ENCODE peak calls at places on chromosomes 16 and 17, in nine cellular contexts. F is dermis microvascular lymphatic vessel endothelial cell; W is stimulated activated CD4-positive, alpha-beta T cell treated with anti-CD3 and anti-CD28 coated beads, Interleukin-12 subunit alpha, Interleukin-12 subunit beta, amount 100 ng/mL, for 4 hours; Y is lower leg skin; K is tibial artery; L is GM20000; A is occipital lobe; T is Daoy; S is SJSA1. Q is an unnamed sample.
A peak's percentile ranks its signal among the peaks of the same experiment; 100 is the strongest.

GRCh38 chr16:56634715-56635440 is 2.4 kb downstream of the MT1M start:
- DNase-seq in F (no peak), W (no peak), Y (no peak), K (no peak), L (no peak), A (no peak), T (no peak), S (no peak), Q (no peak)

GRCh38 chr17:2416010-2416734 is 15.3 kb upstream of the MNT start:
- DNase-seq in F (peak; percentile 86), W (peak; percentile 86), Y (peak; percentile 99), K (peak; percentile 95), L (peak; percentile 85), A (peak; percentile 82), T (peak; percentile 87), S (peak; percentile 88), Q (peak; percentile 94)

GRCh38 chr16:29029168-29029994 is 44.5 kb downstream of the LAT start:
- DNase-seq in F (peak; percentile 79), W (peak; percentile 86), Y (peak; percentile 45), K (no peak), L (peak; percentile 56), A (no peak), T (peak; percentile 98), S (peak; percentile 95), Q (peak; percentile 64)

GRCh38 chr16:10500582-10500981 is 79.8 kb downstream of the EMP2 start:
- DNase-seq in F (no peak), W (no peak), Y (no peak), K (no peak), L (no peak), A (no peak), T (no peak), S (no peak), Q (no peak)

GRCh38 chr17:7251330-7252175 is at the start of gene CTDNEP1:
- DNase-seq in F (peak; percentile 100), W (peak; percentile 99), Y (peak; percentile 99), K (peak; percentile 98), L (peak; percentile 98), A (peak; percentile 97), T (peak; percentile 99), S (peak; percentile 100), Q (peak; percentile 98)

GRCh38 chr16:65876200-65876498 is 490.3 kb upstream of the CDH5 start:
- DNase-seq in F (no peak), W (no peak), Y (no peak), K (no peak), L (no peak), A (no peak), T (no peak), S (no peak), Q (no peak)

GRCh38 chr17:46117850-46118696 is 75.2 kb downstream of the KANSL1 start:
- DNase-seq in F (no peak), W (no peak), Y (no peak), K (no peak), L (no peak), A (no peak), T (no peak), S (no peak), Q (no peak)

GRCh38 chr17:82097187-82097918 is 683 bp downstream of the FASN start:
- DNase-seq in F (peak; percentile 63), W (peak; percentile 55), Y (no peak), K (no peak), L (peak; percentile 76), A (no peak), T (peak; percentile 70), S (peak; percentile 79), Q (no peak)

GRCh38 chr16:28011223-28011622 is 52.3 kb downstream of the GSG1L start:
- DNase-seq in F (no peak), W (no peak), Y (no peak), K (no peak), L (no peak), A (no peak), T (no peak), S (no peak), Q (no peak)

GRCh38 chr17:72588961-72589360 is 468.1 kb downstream of the SOX9 start:
- DNase-seq in F (no peak), W (no peak), Y (no peak), K (no peak), L (no peak), A (peak; percentile 50), T (peak; percentile 95), S (no peak), Q (no peak)

GRCh38 chr16:10098991-10099390 is 83.2 kb downstream of the GRIN2A start:
- DNase-seq in F (no peak), W (no peak), Y (no peak), K (no peak), L (no peak), A (no peak), T (no peak), S (no peak), Q (no peak)

GRCh38 chr17:17200831-17201230 is 5.3 kb downstream of the PLD6 start:
- DNase-seq in F (no peak), W (no peak), Y (no peak), K (no peak), L (no peak), A (no peak), T (no peak), S (no peak), Q (no peak)

GRCh38 chr17:55731586-55732250 is 9.1 kb upstream of the TMEM100 start:
- DNase-seq in F (peak; percentile 21), W (no peak), Y (peak; percentile 92), K (peak; percentile 84), L (no peak), A (no peak), T (no peak), S (no peak), Q (peak; percentile 81)

GRCh38 chr17:3944485-3945388 is 19.5 kb downstream of the ATP2A3 start:
- DNase-seq in F (peak; percentile 77), W (peak; percentile 20), Y (no peak), K (no peak), L (peak; percentile 82), A (no peak), T (peak; percentile 78), S (no peak), Q (no peak)

GRCh38 chr16:8867483-8868271 is 1.1 kb downstream of the CARHSP1 start:
- DNase-seq in F (no peak), W (no peak), Y (peak; percentile 94), K (peak; percentile 80), L (peak; percentile 45), A (no peak), T (no peak), S (peak; percentile 50), Q (peak; percentile 82)

GRCh38 chr17:65078441-65079160 is 22.1 kb upstream of the GNA13 start:
- DNase-seq in F (peak; percentile 49), W (no peak), Y (peak; percentile 82), K (no peak), L (no peak), A (no peak), T (peak; percentile 81), S (peak; percentile 94), Q (no peak)

GRCh38 chr17:79832211-79833109 is 6.8 kb downstream of the CBX4 start:
- DNase-seq in F (no peak), W (no peak), Y (no peak), K (no peak), L (no peak), A (no peak), T (peak; percentile 50), S (no peak), Q (no peak)

GRCh38 chr17:47301161-47301560 is 22.6 kb upstream of the EFCAB13 start:
- DNase-seq in F (no peak), W (no peak), Y (no peak), K (no peak), L (no peak), A (no peak), T (no peak), S (no peak), Q (no peak)